ENCODE peak calls at places on chromosome 22, in four cellular contexts. S is ureter, Z is HEK293T, H is GM10248. F is an unnamed sample.

GRCh38 chr22:20979243-20979809 is 2.8 kb upstream of the LZTR1 start:
- DNase-seq in S (peak; percentile 87), H (peak; percentile 85), Z (no peak), F (no peak)

GRCh38 chr22:44758354-44758969 is 6.1 kb downstream of the ARHGAP8 start:
- DNase-seq in Z (no peak), S (no peak), H (no peak), F (no peak)

GRCh38 chr22:42623301-42623751 is 8.6 kb upstream of the POLDIP3 start:
- DNase-seq in Z (no peak), S (no peak), H (peak; percentile 61), F (peak; percentile 69)

GRCh38 chr22:47547881-47548630 is 785.6 kb downstream of the TBC1D22A start:
- DNase-seq in H (no peak), Z (no peak), S (no peak), F (no peak)

GRCh38 chr22:48492371-48493320 is 1335.0 kb downstream of the BRD1 start:
- DNase-seq in S (peak; percentile 62), Z (peak; percentile 49), H (peak; percentile 77), F (peak; percentile 89)

GRCh38 chr22:29700206-29700948 is 19.4 kb upstream of the CABP7 start:
- DNase-seq in Z (no peak), S (no peak), H (no peak), F (no peak)

GRCh38 chr22:40709752-40710413 is 30.6 kb downstream of the MCHR1 start:
- DNase-seq in Z (no peak), S (peak; percentile 54), H (no peak), F (no peak)

GRCh38 chr22:36865346-36865745 is 4.5 kb downstream of the NCF4 start:
- DNase-seq in S (no peak), Z (no peak), H (no peak), F (no peak)

GRCh38 chr22:37195921-37196320 is 7.9 kb upstream of the C1QTNF6 start:
- DNase-seq in H (no peak), Z (no peak), S (no peak), F (no peak)

GRCh38 chr22:50011447-50012200 is 941 bp downstream of the IL17REL start:
- DNase-seq in S (no peak), H (no peak), Z (no peak), F (no peak)

GRCh38 chr22:28956506-28956905 is 73.1 kb downstream of the ZNRF3 start:
- DNase-seq in H (no peak), Z (no peak), S (no peak), F (no peak)

GRCh38 chr22:46437990-46438389 is 99.4 kb downstream of the CELSR1 start:
- DNase-seq in S (no peak), H (no peak), Z (no peak), F (no peak)

GRCh38 chr22:20922141-20922751 is 5.0 kb downstream of the CRKL start:
- DNase-seq in S (no peak), H (no peak), Z (no peak), F (no peak)

GRCh38 chr22:22021160-22021750 is 38.7 kb upstream of the TOP3B start:
- DNase-seq in Z (no peak), H (no peak), S (no peak), F (no peak)

GRCh38 chr22:43109921-43110443 is 568 bp upstream of the BIK start:
- DNase-seq in S (no peak), H (no peak), Z (no peak), F (no peak)

GRCh38 chr22:33803371-33803770 is 116.9 kb downstream of the LARGE1 start:
- DNase-seq in S (no peak), H (no peak), Z (no peak), F (no peak)

GRCh38 chr22:50190182-50190951 is 4.7 kb downstream of the TRABD start:
- DNase-seq in Z (no peak), S (peak; percentile 93), H (peak; percentile 85), F (peak; percentile 74)

GRCh38 chr22:37282385-37282677 is at the start of gene CYTH4:
- DNase-seq in H (peak; percentile 81), S (peak; percentile 78), Z (no peak), F (peak; percentile 59)

GRCh38 chr22:21683401-21683811 is 17.6 kb downstream of the PPIL2 start:
- DNase-seq in S (no peak), Z (no peak), H (no peak), F (no peak)

GRCh38 chr22:27801616-27802388 is at the start of gene MN1:
- DNase-seq in H (no peak), S (no peak), Z (peak; percentile 77), F (no peak)

GRCh38 chr22:38419121-38419863 is 35.7 kb downstream of the KCNJ4 start:
- DNase-seq in Z (no peak), H (no peak), S (no peak), F (no peak)

GRCh38 chr22:44697423-44698179 is 4.4 kb upstream of the PRR5 start:
- DNase-seq in S (peak; percentile 80), Z (peak; percentile 84), H (peak; percentile 86), F (peak; percentile 91)

GRCh38 chr22:47295982-47296381 is 533.5 kb downstream of the TBC1D22A start:
- DNase-seq in S (peak; percentile 18), Z (no peak), H (peak; percentile 5), F (no peak)

GRCh38 chr22:47123827-47124442 is 361.5 kb downstream of the TBC1D22A start:
- DNase-seq in Z (no peak), S (no peak), H (no peak), F (no peak)

GRCh38 chr22:40022536-40023225 is 27.9 kb downstream of the FAM83F start:
- DNase-seq in Z (no peak), H (no peak), S (peak; percentile 80), F (no peak)

GRCh38 chr22:19871845-19872778 is 17.4 kb upstream of the GNB1L start:
- DNase-seq in Z (no peak), S (peak; percentile 39), H (no peak), F (no peak)

GRCh38 chr22:38204784-38205183 is 3.0 kb downstream of the MAFF start:
- DNase-seq in Z (no peak), S (no peak), H (peak; percentile 53), F (peak; percentile 65)

GRCh38 chr22:37898441-37899181 is 7.5 kb upstream of the MICALL1 start:
- DNase-seq in Z (no peak), S (peak; percentile 80), H (no peak), F (no peak)

GRCh38 chr22:25777870-25778269 is 35.9 kb downstream of the MYO18B start:
- DNase-seq in Z (peak; percentile 61), H (peak; percentile 51), S (no peak), F (no peak)

GRCh38 chr22:25027959-25028840 is 75.7 kb downstream of the KIAA1671 start:
- DNase-seq in S (no peak), H (no peak), Z (peak; percentile 42), F (no peak)

F was measured in GM19239.